ENCODE peak calls at places on chromosomes 4 and X, in seven cellular contexts. B, I, E, F, O, J and G are unnamed samples.

GRCh38 chr4:24680746-24681145 is 96.4 kb upstream of the DHX15 start:
- DNase-seq in B (no peak), I (no peak), E (no peak), F (no peak), O (no peak), J (no peak), G (no peak)

GRCh38 chr4:122777846-122778501 is 45.5 kb downstream of the BBS12 start:
- DNase-seq in B (no peak), I (no peak), E (no peak), F (no peak), O (no peak), J (no peak), G (no peak)

GRCh38 chr4:53963786-53964185 is 100.6 kb downstream of the CHIC2 start:
- DNase-seq in B (no peak), I (no peak), E (no peak), F (no peak), O (no peak), J (no peak), G (no peak)

GRCh38 chr4:25749150-25749794 is 93.6 kb downstream of the SLC34A2 start:
- DNase-seq in B (no peak), I (no peak), E (no peak), F (no peak), O (no peak), J (no peak), G (no peak)

GRCh38 chr4:10045481-10045880 is 24.2 kb upstream of the SLC2A9 start:
- DNase-seq in B (no peak), I (no peak), E (no peak), F (no peak), O (no peak), J (no peak), G (no peak)

GRCh38 chrX:46376246-46376885 is 168.9 kb downstream of the ZNF674 start:
- DNase-seq in B (no peak), I (peak), E (no peak), F (no peak), O (no peak), J (peak), G (peak)

GRCh38 chr4:81326581-81326980 is 111.6 kb upstream of the PRKG2 start:
- DNase-seq in B (no peak), I (no peak), E (no peak), F (no peak), O (no peak), J (no peak), G (no peak)

GRCh38 chr4:38560763-38561558 is 103.0 kb upstream of the KLF3 start:
- DNase-seq in B (no peak), I (no peak), E (no peak), F (no peak), O (no peak), J (no peak), G (no peak)

GRCh38 chrX:133654801-133655200 is 239.5 kb upstream of the GPC4 start:
- DNase-seq in B (no peak), I (no peak), E (no peak), F (no peak), O (no peak), J (no peak), G (no peak)

GRCh38 chr4:21410372-21410771 is 538.2 kb downstream of the KCNIP4 start:
- DNase-seq in B (no peak), I (no peak), E (no peak), F (no peak), O (no peak), J (no peak), G (no peak)

GRCh38 chr4:164731827-164732474 is 22.0 kb upstream of the SMIM31 start:
- DNase-seq in B (no peak), I (peak), E (no peak), F (peak), O (peak), J (peak), G (peak)

GRCh38 chr4:110622841-110623709 is at the start of gene PITX2:
- DNase-seq in B (no peak), I (no peak), E (peak), F (peak), O (no peak), J (peak), G (no peak)

GRCh38 chr4:70583952-70584834 is 7.9 kb upstream of the AMBN start:
- DNase-seq in B (no peak), I (no peak), E (no peak), F (no peak), O (no peak), J (peak), G (no peak)

GRCh38 chr4:10343656-10344055 is 113.6 kb downstream of the ZNF518B start:
- DNase-seq in B (no peak), I (no peak), E (no peak), F (no peak), O (no peak), J (no peak), G (no peak)

GRCh38 chr4:6331018-6331417 is 61.4 kb downstream of the WFS1 start:
- DNase-seq in B (no peak), I (no peak), E (no peak), F (no peak), O (no peak), J (peak), G (no peak)

GRCh38 chrX:1420371-1420770 is 28.5 kb upstream of the SLC25A6 start:
- DNase-seq in B (no peak), I (no peak), E (no peak), F (no peak), O (no peak), J (peak), G (peak)

GRCh38 chr4:41692717-41693345 is 55.7 kb downstream of the PHOX2B start:
- DNase-seq in B (peak), I (no peak), E (no peak), F (peak), O (peak), J (peak), G (peak)

GRCh38 chr4:94595880-94596483 is 144.2 kb downstream of the PDLIM5 start:
- DNase-seq in B (peak), I (no peak), E (no peak), F (peak), O (no peak), J (peak), G (no peak)

GRCh38 chrX:68511255-68511654 is 12.4 kb downstream of the YIPF6 start:
- DNase-seq in B (no peak), I (no peak), E (no peak), F (peak), O (no peak), J (peak), G (no peak)

GRCh38 chr4:99362768-99363167 is 10.2 kb upstream of the ADH1C start:
- DNase-seq in B (no peak), I (no peak), E (no peak), F (no peak), O (no peak), J (no peak), G (no peak)

GRCh38 chr4:74926007-74926406 is 6.9 kb upstream of the PARM1 start:
- DNase-seq in B (no peak), I (no peak), E (no peak), F (no peak), O (no peak), J (no peak), G (no peak)

GRCh38 chr4:184363258-184363657 is 111.1 kb downstream of the IRF2 start:
- DNase-seq in B (no peak), I (no peak), E (no peak), F (no peak), O (no peak), J (no peak), G (no peak)

GRCh38 chr4:140103676-140104075 is 50.3 kb downstream of the MAML3 start:
- DNase-seq in B (peak), I (no peak), E (no peak), F (no peak), O (no peak), J (no peak), G (peak)

GRCh38 chrX:114134465-114134864 is 449.4 kb upstream of the HTR2C start:
- DNase-seq in B (no peak), I (no peak), E (no peak), F (no peak), O (no peak), J (no peak), G (no peak)

GRCh38 chrX:134764202-134764785 is 106.0 kb upstream of the PLAC1 start:
- DNase-seq in B (peak), I (no peak), E (no peak), F (peak), O (no peak), J (peak), G (no peak)

GRCh38 chr4:1250921-1251772 is 2.2 kb upstream of the CTBP1 start:
- DNase-seq in B (no peak), I (no peak), E (no peak), F (no peak), O (no peak), J (no peak), G (no peak)

GRCh38 chr4:87633239-87633638 is 16.8 kb upstream of the DMP1 start:
- DNase-seq in B (no peak), I (no peak), E (no peak), F (peak), O (no peak), J (no peak), G (no peak)

GRCh38 chr4:184416913-184417734 is 57.2 kb downstream of the IRF2 start:
- DNase-seq in B (no peak), I (peak), E (no peak), F (no peak), O (no peak), J (no peak), G (peak)

GRCh38 chr4:44668521-44668920 is 9.7 kb upstream of the GUF1 start:
- DNase-seq in B (no peak), I (no peak), E (no peak), F (no peak), O (no peak), J (no peak), G (no peak)

GRCh38 chr4:172169871-172170270 is 356.7 kb downstream of the GALNTL6 start:
- DNase-seq in B (no peak), I (no peak), E (no peak), F (no peak), O (no peak), J (peak), G (no peak)

GRCh38 chr4:74456056-74456744 is 11.3 kb downstream of the AREG start:
- DNase-seq in B (no peak), I (no peak), E (no peak), F (no peak), O (no peak), J (no peak), G (no peak)

GRCh38 chr4:83561381-83561780 is 25.5 kb downstream of the GPAT3 start:
- DNase-seq in B (no peak), I (no peak), E (peak), F (no peak), O (no peak), J (no peak), G (peak)

GRCh38 chr4:80535551-80535950 is 200.0 kb downstream of the CFAP299 start:
- DNase-seq in B (no peak), I (no peak), E (no peak), F (no peak), O (no peak), J (no peak), G (no peak)